ENCODE peak calls at places on chromosome 13, in ten cellular contexts. I is RWPE1, L is left ventricle myocardium superior, X is AG08396, K is ELR, Y is AG20443, D is ascending aorta, S is T-helper 22 cell, F is coronary artery, H is mammary epithelial cell. N is an unnamed sample.

GRCh38 chr13:99320693-99321481 is 13.7 kb upstream of the GPR183 start:
- DNase-seq in I (peak), L (no peak), X (no peak), K (peak), Y (peak), D (no peak), S (peak), F (no peak), H (peak), N (no peak)

GRCh38 chr13:96248103-96248502 is 158.2 kb downstream of the HS6ST3 start:
- DNase-seq in I (no peak), L (no peak), X (no peak), K (no peak), Y (no peak), D (no peak), S (no peak), F (no peak), H (no peak), N (no peak)

GRCh38 chr13:78618411-78618810 is 15.1 kb upstream of the POU4F1 start:
- DNase-seq in I (no peak), L (no peak), X (no peak), K (no peak), Y (no peak), D (no peak), S (no peak), F (no peak), H (no peak), N (no peak)

GRCh38 chr13:33363328-33363727 is 77.8 kb upstream of the STARD13 start:
- DNase-seq in I (no peak), L (peak), X (no peak), K (no peak), Y (no peak), D (no peak), S (no peak), F (no peak), H (no peak), N (no peak)

GRCh38 chr13:31951215-31951678 is 80.3 kb upstream of the FRY start:
- DNase-seq in I (no peak), L (peak), X (no peak), K (no peak), Y (peak), D (peak), S (no peak), F (no peak), H (peak), N (peak)

GRCh38 chr13:98782654-98783053 is 30.2 kb upstream of the SLC15A1 start:
- DNase-seq in I (no peak), L (no peak), X (no peak), K (no peak), Y (no peak), D (no peak), S (no peak), F (no peak), H (peak), N (no peak)

GRCh38 chr13:82407321-82407720 is 1475.0 kb downstream of the SLITRK1 start:
- DNase-seq in I (no peak), L (no peak), X (no peak), K (peak), Y (no peak), D (no peak), S (no peak), F (no peak), H (no peak), N (no peak)

GRCh38 chr13:110798595-110798994 is 85.1 kb downstream of the ING1 start:
- DNase-seq in I (no peak), L (no peak), X (no peak), K (no peak), Y (no peak), D (no peak), S (no peak), F (no peak), H (no peak), N (no peak)

GRCh38 chr13:20137875-20138274 is 23.0 kb downstream of the GJA3 start:
- DNase-seq in I (no peak), L (no peak), X (no peak), K (no peak), Y (no peak), D (no peak), S (no peak), F (no peak), H (no peak), N (no peak)

GRCh38 chr13:29472317-29472961 is 123.0 kb downstream of the SLC7A1 start:
- DNase-seq in I (peak), L (peak), X (peak), K (peak), Y (peak), D (no peak), S (peak), F (peak), H (peak), N (no peak)

GRCh38 chr13:32669030-32669646 is 82.9 kb downstream of the PDS5B start:
- DNase-seq in I (peak), L (no peak), X (peak), K (peak), Y (peak), D (no peak), S (no peak), F (no peak), H (peak), N (no peak)

GRCh38 chr13:26653842-26654241 is 96.4 kb downstream of the WASF3 start:
- DNase-seq in I (no peak), L (no peak), X (no peak), K (no peak), Y (no peak), D (no peak), S (no peak), F (no peak), H (no peak), N (no peak)

GRCh38 chr13:64551755-64552154 is 2678.4 kb downstream of the PCDH9 start:
- DNase-seq in I (peak), L (no peak), X (no peak), K (peak), Y (no peak), D (no peak), S (no peak), F (no peak), H (peak), N (no peak)

GRCh38 chr13:51934461-51935087 is 72.8 kb downstream of the CCDC70 start:
- DNase-seq in I (no peak), L (no peak), X (no peak), K (no peak), Y (no peak), D (no peak), S (no peak), F (no peak), H (no peak), N (no peak)

GRCh38 chr13:111058796-111059506 is 56.2 kb upstream of the ARHGEF7 start:
- DNase-seq in I (no peak), L (no peak), X (no peak), K (peak), Y (no peak), D (no peak), S (no peak), F (no peak), H (peak), N (no peak)

GRCh38 chr13:98641075-98641474 is 64.2 kb upstream of the STK24 start:
- DNase-seq in I (no peak), L (no peak), X (no peak), K (no peak), Y (no peak), D (no peak), S (no peak), F (no peak), H (no peak), N (no peak)

GRCh38 chr13:40388617-40389016 is 277.8 kb downstream of the FOXO1 start:
- DNase-seq in I (no peak), L (no peak), X (no peak), K (peak), Y (no peak), D (peak), S (peak), F (no peak), H (no peak), N (no peak)

GRCh38 chr13:110138009-110138699 is 168.8 kb downstream of the COL4A1 start:
- DNase-seq in I (peak), L (peak), X (peak), K (peak), Y (peak), D (no peak), S (peak), F (peak), H (peak), N (no peak)

GRCh38 chr13:32228330-32229041 is 86.7 kb downstream of the ZAR1L start:
- DNase-seq in I (peak), L (no peak), X (no peak), K (peak), Y (no peak), D (no peak), S (no peak), F (no peak), H (peak), N (no peak)

GRCh38 chr13:96734499-96734898 is 259.8 kb downstream of the OXGR1 start:
- DNase-seq in I (no peak), L (no peak), X (no peak), K (no peak), Y (no peak), D (no peak), S (no peak), F (no peak), H (no peak), N (no peak)

GRCh38 chr13:74444877-74445479 is 310.8 kb upstream of the KLF12 start:
- DNase-seq in I (peak), L (no peak), X (no peak), K (peak), Y (no peak), D (no peak), S (no peak), F (no peak), H (peak), N (no peak)

N was measured in keratinocyte.